ENCODE peak calls at places on chromosomes 2 and 18, in nine cellular contexts. S is right cardiac atrium, P is SK-N-SH, C is fibroblast of lung, V is left ventricle myocardium inferior, U is adrenal gland, D is left lung, M is AG04450, I is colonic mucosa. E is an unnamed sample.

GRCh38 chr2:5695641-5696350 is 3.6 kb downstream of the SOX11 start:
- DNase-seq in S (no peak), P (peak; percentile 80), C (peak; percentile 64), V (no peak), U (no peak), D (no peak), M (no peak), I (no peak), E (peak; percentile 43)

GRCh38 chr2:95050385-95051300 is 25.1 kb downstream of the MAL start:
- DNase-seq in S (no peak), P (no peak), C (no peak), V (no peak), U (no peak), D (no peak), M (no peak), I (no peak), E (no peak)

GRCh38 chr18:46756559-46757201 is at the start of gene ST8SIA5:
- DNase-seq in S (peak; percentile 63), P (peak; percentile 74), C (no peak), V (peak; percentile 36), U (peak; percentile 57), D (no peak), M (no peak), I (no peak), E (no peak)

GRCh38 chr2:233076749-233077148 is 16.6 kb downstream of the INPP5D start:
- DNase-seq in S (no peak), P (no peak), C (no peak), V (no peak), U (no peak), D (no peak), M (no peak), I (no peak), E (no peak)

GRCh38 chr2:54898451-54899226 is 151.6 kb downstream of the RTN4 start:
- DNase-seq in S (no peak), P (no peak), C (no peak), V (no peak), U (no peak), D (no peak), M (no peak), I (no peak), E (no peak)

GRCh38 chr18:38966846-38967245 is 1401.2 kb upstream of the CELF4 start:
- DNase-seq in S (no peak), P (no peak), C (peak; percentile 5), V (no peak), U (no peak), D (no peak), M (no peak), I (no peak), E (no peak)

GRCh38 chr18:22844184-22844583 is 88.9 kb upstream of the RBBP8 start:
- DNase-seq in S (no peak), P (no peak), C (peak; percentile 57), V (no peak), U (no peak), D (no peak), M (no peak), I (no peak), E (no peak)

GRCh38 chr2:104945866-104946265 is 92.0 kb downstream of the POU3F3 start:
- DNase-seq in S (no peak), P (no peak), C (no peak), V (no peak), U (no peak), D (no peak), M (no peak), I (no peak), E (no peak)

GRCh38 chr18:48860276-48861180 is 90.2 kb downstream of the SMAD7 start:
- DNase-seq in S (peak; percentile 65), P (peak; percentile 76), C (no peak), V (no peak), U (no peak), D (no peak), M (no peak), I (no peak), E (peak; percentile 93)

GRCh38 chr2:149768320-149768799 is 180.8 kb upstream of the MMADHC start:
- DNase-seq in S (no peak), P (no peak), C (peak; percentile 58), V (no peak), U (no peak), D (no peak), M (no peak), I (no peak), E (no peak)

GRCh38 chr18:52682260-52682659 is 342.3 kb downstream of the DCC start:
- DNase-seq in S (no peak), P (no peak), C (no peak), V (no peak), U (no peak), D (no peak), M (no peak), I (no peak), E (no peak)

GRCh38 chr2:102241616-102242260 is 54.9 kb downstream of the IL1RL2 start:
- DNase-seq in S (no peak), P (no peak), C (no peak), V (no peak), U (no peak), D (no peak), M (no peak), I (no peak), E (no peak)

GRCh38 chr18:63869374-63869773 is 18.1 kb upstream of the SERPINB2 start:
- DNase-seq in S (no peak), P (no peak), C (peak; percentile 17), V (no peak), U (no peak), D (peak; percentile 58), M (peak; percentile 70), I (no peak), E (no peak)

GRCh38 chr2:72689579-72690170 is 136.2 kb downstream of the EXOC6B start:
- DNase-seq in S (no peak), P (no peak), C (peak; percentile 53), V (no peak), U (no peak), D (no peak), M (no peak), I (no peak), E (no peak)

GRCh38 chr2:239239607-239240479 is 161.0 kb downstream of the HDAC4 start:
- DNase-seq in S (peak; percentile 78), P (peak; percentile 76), C (no peak), V (no peak), U (peak; percentile 36), D (no peak), M (no peak), I (no peak), E (peak; percentile 54)

GRCh38 chr2:45274190-45274926 is 265.1 kb upstream of the SIX2 start:
- DNase-seq in S (no peak), P (no peak), C (no peak), V (no peak), U (no peak), D (no peak), M (no peak), I (no peak), E (no peak)

GRCh38 chr2:73202156-73203054 is at the start of gene NOTO:
- DNase-seq in S (peak; percentile 58), P (peak; percentile 73), C (no peak), V (no peak), U (no peak), D (no peak), M (no peak), I (no peak), E (no peak)

GRCh38 chr2:61969376-61969775 is 63.9 kb downstream of the COMMD1 start:
- DNase-seq in S (no peak), P (no peak), C (no peak), V (no peak), U (no peak), D (no peak), M (no peak), I (no peak), E (no peak)

GRCh38 chr2:132725134-132725533 is 55.1 kb upstream of the LYPD1 start:
- DNase-seq in S (no peak), P (peak; percentile 48), C (no peak), V (no peak), U (no peak), D (no peak), M (no peak), I (no peak), E (no peak)

GRCh38 chr2:4340536-4340935 is 637.2 kb downstream of the DCDC2C start:
- DNase-seq in S (no peak), P (no peak), C (no peak), V (no peak), U (no peak), D (no peak), M (no peak), I (no peak), E (no peak)
- H3K27ac ChIP-seq in S (no peak overlapping the region), P (no peak overlapping the region), C (no peak overlapping the region), V (no peak overlapping the region), U (no peak overlapping the region), D (no peak overlapping the region), M (no peak overlapping the region), I (no peak overlapping the region), E (no peak overlapping the region)

GRCh38 chr2:163407296-163407695 is 328.5 kb downstream of the FIGN start:
- DNase-seq in S (no peak), P (no peak), C (peak; percentile 8), V (no peak), U (no peak), D (no peak), M (peak; percentile 1), I (no peak), E (no peak)
- H3K4me3 ChIP-seq in S (no peak overlapping the region), P (no peak overlapping the region), C (no peak overlapping the region), V (no peak overlapping the region), U (no peak overlapping the region), D (no peak overlapping the region), M (no peak overlapping the region), I (no peak overlapping the region), E (no peak overlapping the region)

GRCh38 chr18:9348766-9349165 is 14.2 kb downstream of the TWSG1 start:
- DNase-seq in S (no peak), P (no peak), C (peak; percentile 32), V (no peak), U (no peak), D (no peak), M (no peak), I (no peak), E (no peak)
- H3K27ac ChIP-seq in S (no peak overlapping the region), P (no peak overlapping the region), C (peak overlapping the region; percentile 37), V (no peak overlapping the region), U (no peak overlapping the region), D (no peak overlapping the region), M (no peak overlapping the region), I (no peak overlapping the region), E (no peak overlapping the region)

GRCh38 chr2:51918113-51918512 is 886.2 kb upstream of the NRXN1 start:
- DNase-seq in S (no peak), P (no peak), C (peak; percentile 18), V (no peak), U (no peak), D (no peak), M (no peak), I (no peak), E (no peak)

GRCh38 chr2:51919395-51919794 is 887.5 kb upstream of the NRXN1 start:
- DNase-seq in S (no peak), P (no peak), C (peak; percentile 52), V (no peak), U (no peak), D (no peak), M (no peak), I (no peak), E (no peak)

GRCh38 chr2:51921076-51921475 is 889.1 kb upstream of the NRXN1 start:
- DNase-seq in S (no peak), P (no peak), C (no peak), V (no peak), U (no peak), D (no peak), M (no peak), I (no peak), E (no peak)

DNA sequence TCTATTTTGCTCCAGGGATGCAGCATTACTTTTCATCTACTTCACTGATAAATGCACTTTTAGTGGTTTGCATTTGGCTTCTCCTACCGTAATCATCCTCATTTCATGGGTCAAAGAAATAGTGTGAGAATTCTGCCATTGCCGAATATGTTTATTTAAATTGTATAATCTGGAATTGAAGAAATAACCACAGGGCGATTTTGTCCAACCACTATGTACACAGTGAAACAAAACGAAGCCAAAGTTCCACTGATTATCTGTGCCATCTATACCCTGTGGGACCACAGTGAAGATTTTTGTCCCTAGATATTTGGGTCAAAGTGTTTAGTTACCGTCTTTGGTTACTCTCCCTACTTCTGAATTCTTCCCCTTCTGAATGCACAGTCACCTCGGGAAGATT is 888.6 kb upstream of the NRXN1 start:
- DNase-seq in S (no peak), P (no peak), C (peak; percentile 17), V (no peak), U (no peak), D (no peak), M (no peak), I (no peak), E (no peak)
- H3K4me3 ChIP-seq in S (no peak overlapping the region), P (no peak overlapping the region), C (no peak overlapping the region), V (no peak overlapping the region), U (no peak overlapping the region), D (no peak overlapping the region), M (no peak overlapping the region), I (no peak overlapping the region), E (no peak overlapping the region)